ENCODE peak calls at places on chromosomes 11 and 22, in seven cellular contexts. Q is left ventricle myocardium inferior, R is HCT116, T is prostate gland, P is HepG2, V is transverse colon, E is esophagus squamous epithelium. J is an unnamed sample.
A peak's percentile ranks its signal among the peaks of the same experiment; 100 is the strongest.

GRCh38 chr22:40024201-40025061 is 29.7 kb downstream of the FAM83F start:
- DNase-seq in V (peak; percentile 82), E (no peak), P (peak; percentile 54), Q (peak; percentile 63), R (peak; percentile 24), T (peak; percentile 69), J (peak; percentile 76)

GRCh38 chr11:71580057-71581003 is 2.3 kb downstream of the KRTAP5-11 start:
- DNase-seq in V (peak; percentile 58), T (peak; percentile 79), R (peak; percentile 48), P (peak; percentile 58), Q (peak; percentile 33), E (no peak), J (peak; percentile 76)

GRCh38 chr11:67406969-67407699 is 3.3 kb downstream of the TBC1D10C start:
- DNase-seq in Q (no peak), R (no peak), E (no peak), V (no peak), T (no peak), P (no peak), J (no peak)

GRCh38 chr11:2805388-2806057 is 80.1 kb downstream of the CDKN1C start:
- DNase-seq in P (no peak), E (no peak), V (peak; percentile 7), R (no peak), Q (no peak), T (no peak), J (no peak)

GRCh38 chr11:22521226-22521625 is 104.4 kb downstream of the FANCF start:
- DNase-seq in Q (no peak), V (no peak), T (no peak), E (no peak), R (peak; percentile 6), P (peak; percentile 1), J (no peak)

GRCh38 chr11:87263979-87264378 is 226.2 kb downstream of the TMEM135 start:
- DNase-seq in P (no peak), T (no peak), V (no peak), E (no peak), R (no peak), Q (no peak), J (no peak)

GRCh38 chr11:125777309-125777708 is 1.3 kb downstream of the PATE2 start:
- DNase-seq in E (no peak), R (no peak), T (no peak), V (no peak), P (no peak), Q (no peak), J (no peak)

GRCh38 chr11:86951706-86952105 is 3.5 kb downstream of the FZD4 start:
- DNase-seq in E (no peak), R (no peak), T (no peak), Q (no peak), V (no peak), P (no peak), J (no peak)

GRCh38 chr11:78731008-78731407 is 156.3 kb upstream of the NARS2 start:
- DNase-seq in P (peak; percentile 9), V (peak; percentile 12), R (no peak), Q (no peak), T (no peak), E (no peak), J (peak; percentile 9)

GRCh38 chr22:37735054-37735453 is 38.2 kb downstream of the TRIOBP start:
- DNase-seq in T (no peak), E (no peak), R (no peak), Q (peak; percentile 41), V (no peak), P (peak; percentile 72), J (peak; percentile 61)

GRCh38 chr11:30879322-30880020 is 293.3 kb upstream of the MPPED2 start:
- DNase-seq in T (peak; percentile 19), E (no peak), R (no peak), V (no peak), Q (no peak), P (no peak), J (peak; percentile 4)

GRCh38 chr22:35312198-35313059 is 12.7 kb downstream of the TOM1 start:
- DNase-seq in T (no peak), V (peak; percentile 67), E (no peak), Q (no peak), R (peak; percentile 16), P (peak; percentile 90), J (peak; percentile 52)

GRCh38 chr11:96863520-96863919 is 473.7 kb downstream of the JRKL start:
- DNase-seq in R (no peak), E (no peak), V (no peak), Q (peak; percentile 89), T (no peak), P (no peak), J (no peak)

GRCh38 chr11:2927851-2928604 is 1.2 kb downstream of the PHLDA2 start:
- DNase-seq in T (no peak), V (peak; percentile 64), P (no peak), E (no peak), R (no peak), Q (peak; percentile 8), J (no peak)

GRCh38 chr11:94283678-94284077 is 20.7 kb upstream of the IZUMO1R start:
- DNase-seq in R (no peak), Q (no peak), V (no peak), E (no peak), P (no peak), T (no peak), J (peak; percentile 38)

GRCh38 chr11:112219476-112220232 is 6.6 kb upstream of the PTS start:
- DNase-seq in V (peak; percentile 20), E (no peak), R (peak; percentile 71), T (peak; percentile 58), Q (no peak), P (peak; percentile 72), J (peak; percentile 22)

GRCh38 chr11:10392680-10393079 is 62.4 kb upstream of the AMPD3 start:
- DNase-seq in E (no peak), P (no peak), V (no peak), Q (no peak), R (no peak), T (no peak), J (no peak)

GRCh38 chr11:128627666-128628342 is 40.4 kb upstream of the ETS1 start:
- DNase-seq in Q (no peak), P (no peak), E (no peak), T (no peak), V (no peak), R (no peak), J (no peak)
- H3K27me3 ChIP-seq in Q (no peaks in the 10 kb centered on the region), P (peaks cover 1% of the 10 kb centered on the region), E (no peaks in the 10 kb centered on the region), T (no peaks in the 10 kb centered on the region), V (no peaks in the 10 kb centered on the region), R (peaks cover 5% of the 10 kb centered on the region), J (no peaks in the 10 kb centered on the region)

DNA sequence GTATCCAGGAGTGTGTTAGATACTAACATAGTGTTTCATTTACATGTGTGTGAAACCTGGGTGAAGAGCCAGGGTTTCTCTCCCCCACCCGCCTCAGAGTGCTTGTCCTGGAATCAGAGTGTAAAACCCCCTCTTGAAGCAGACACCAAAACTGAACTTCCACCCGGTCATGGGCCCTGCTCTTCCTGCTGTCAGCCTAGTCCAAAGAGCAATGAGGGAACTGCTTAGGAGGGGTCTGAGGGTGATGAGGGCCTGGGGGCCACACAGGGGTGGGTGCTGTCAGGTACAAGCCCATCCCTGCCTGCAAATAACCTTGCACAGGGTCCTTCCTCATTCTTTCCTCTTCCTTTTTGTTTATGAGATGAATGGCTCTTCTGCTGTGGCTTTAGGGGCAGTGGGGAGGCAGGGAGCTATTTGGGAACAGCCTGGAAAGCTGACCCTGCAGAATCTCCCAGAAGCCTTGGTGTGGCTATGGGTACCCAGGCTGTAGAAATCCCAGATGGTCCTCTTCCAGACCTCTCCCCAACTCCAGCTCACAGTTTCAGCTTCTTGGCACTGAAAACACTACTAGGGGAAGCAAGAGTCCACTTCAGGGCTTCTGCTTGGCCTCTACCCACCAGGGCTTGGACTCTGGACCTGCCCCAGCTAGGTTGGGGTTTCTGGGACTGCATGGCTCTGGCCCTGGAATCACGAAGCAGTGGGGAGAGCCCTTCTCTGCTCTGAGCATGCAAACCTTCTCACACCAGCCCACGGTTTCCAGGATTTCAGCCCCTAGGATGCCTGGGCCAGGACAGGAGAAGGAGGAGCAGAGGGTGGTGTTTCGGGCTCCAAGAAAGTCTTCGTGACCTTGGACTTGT is 8.5 kb downstream of the BATF2 start:
- DNase-seq in V (no peak), P (no peak), E (no peak), T (no peak), R (no peak), Q (no peak), J (no peak)
- H3K27ac ChIP-seq in V (no peak overlapping the region), P (peak overlapping the region; percentile 56), E (no peak overlapping the region), T (no peak overlapping the region), R (no peak overlapping the region), Q (peak overlapping the region; percentile 84), J (no peak overlapping the region)

DNA sequence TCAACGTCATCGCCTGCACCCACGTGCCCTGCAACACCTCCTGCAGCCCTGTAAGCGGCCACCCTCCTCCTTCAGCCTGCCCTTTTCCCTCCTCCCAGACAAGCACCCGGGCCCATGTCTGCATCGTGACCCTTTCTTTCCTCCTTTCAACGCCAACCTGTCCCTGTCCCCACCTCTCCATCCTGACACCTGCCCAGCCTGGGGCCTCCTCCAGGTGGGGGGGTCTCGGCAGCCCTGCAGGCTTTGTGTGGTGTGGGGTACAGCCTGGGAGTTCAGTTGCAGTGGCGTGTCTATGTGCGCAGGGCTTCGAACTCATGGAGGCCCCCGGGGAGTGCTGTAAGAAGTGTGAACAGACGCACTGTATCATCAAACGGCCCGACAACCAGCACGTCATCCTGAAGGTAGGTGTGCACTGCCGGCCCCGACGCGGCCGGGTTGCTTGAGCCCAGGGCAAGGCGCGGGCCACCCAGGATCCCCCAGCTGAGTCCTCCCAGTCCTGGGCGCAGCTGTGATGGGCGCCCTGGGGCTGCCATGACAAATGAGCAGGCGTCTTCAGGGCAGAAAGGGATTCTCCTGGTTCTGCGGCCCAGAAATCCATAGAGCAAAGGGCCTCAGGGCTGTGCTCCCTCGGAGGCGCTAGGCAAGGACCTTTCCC is 33.7 kb downstream of the MUC2 start:
- DNase-seq in E (no peak), P (no peak), T (no peak), V (no peak), Q (no peak), R (no peak), J (no peak)
- TF ChIP-seq CTCF in E (no peak), P (no peak), T (no peak), V (no peak), Q (no peak), R (no peak), J (no peak)

GRCh38 chr22:48575567-48576332 is 1251.9 kb downstream of the BRD1 start:
- DNase-seq in Q (no peak), R (no peak), P (no peak), T (no peak), E (no peak), V (no peak), J (no peak)
- H3K27me3 ChIP-seq in Q (peaks cover 84% of the 10 kb centered on the region), R (no peaks in the 10 kb centered on the region), P (peaks cover 2% of the 10 kb centered on the region), T (no peaks in the 10 kb centered on the region), E (no peaks in the 10 kb centered on the region), V (peaks cover 47% of the 10 kb centered on the region), J (no peaks in the 10 kb centered on the region)

DNA sequence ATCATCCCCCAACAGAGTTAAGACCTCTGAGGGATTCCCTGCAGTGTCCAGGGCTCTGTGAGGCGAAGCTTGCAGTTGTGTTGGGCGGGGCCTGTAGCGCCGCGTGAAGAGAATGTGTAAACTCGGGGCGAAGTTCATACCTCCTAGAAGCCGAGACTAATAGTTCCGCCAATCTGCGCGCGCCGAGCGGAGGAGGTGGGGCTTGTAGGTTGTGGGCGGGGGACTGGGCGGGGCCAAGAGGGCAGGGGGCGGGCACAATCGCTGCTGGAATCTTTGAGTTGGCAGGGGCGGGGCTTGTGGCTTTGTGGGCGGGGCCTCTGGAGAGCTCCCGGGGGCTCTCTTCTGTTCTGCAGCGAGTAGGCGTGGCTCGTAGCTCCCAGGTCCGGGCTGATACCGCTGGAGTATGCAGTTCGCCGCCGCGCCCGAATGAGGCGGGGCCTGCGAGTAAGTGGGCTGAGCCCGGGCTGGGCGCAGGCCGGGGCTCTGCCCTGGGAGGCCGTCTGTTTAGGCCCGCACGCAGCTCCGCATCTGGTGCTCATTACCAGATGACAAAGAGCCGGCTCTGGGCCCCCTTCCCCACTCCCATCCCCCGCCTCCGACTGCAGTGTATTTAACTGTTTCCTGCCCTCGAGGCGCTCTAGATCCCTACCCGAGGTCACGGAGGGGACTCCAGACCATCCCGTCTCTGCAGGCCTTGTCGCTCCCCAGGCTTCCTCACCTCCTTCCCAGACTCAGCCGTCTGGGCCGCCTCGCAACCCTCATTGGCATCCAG is 4.1 kb downstream of the CD248 start:
- DNase-seq in Q (peak; percentile 99), V (peak; percentile 99), E (peak; percentile 93), T (peak; percentile 97), R (peak; percentile 94), P (peak; percentile 96), J (peak; percentile 96)
- H3K27ac ChIP-seq in Q (peak overlapping the region; percentile 92), V (peak overlapping the region; percentile 95), E (peak overlapping the region; percentile 83), T (peak overlapping the region; percentile 82), R (peak overlapping the region; percentile 79), P (peak overlapping the region; percentile 97), J (peak overlapping the region; percentile 73)

J was measured in thyroid gland.